ENCODE peak calls at places on chromosome 12, in seven cellular contexts. U is naive thymus-derived CD8-positive, alpha-beta T cell; D is sciatic nerve; S is colonic mucosa; F is NCI-H1105; J is nephron progenitor cell; T is keratinocyte. X is an unnamed sample.

GRCh38 chr12:28443337-28443736 is 253.1 kb downstream of the CCDC91 start:
- DNase-seq in U (no peak), D (no peak), S (no peak), F (peak), J (no peak), T (no peak), X (no peak)

GRCh38 chr12:49910331-49911212 is 6.9 kb upstream of the FAIM2 start:
- DNase-seq in U (no peak), D (no peak), S (no peak), F (no peak), J (no peak), T (no peak), X (no peak)

GRCh38 chr12:131388164-131388795 is 322.6 kb upstream of the SFSWAP start:
- DNase-seq in U (no peak), D (no peak), S (no peak), F (peak), J (no peak), T (no peak), X (no peak)

GRCh38 chr12:106107566-106107965 is 31.2 kb downstream of the NUAK1 start:
- DNase-seq in U (no peak), D (no peak), S (no peak), F (no peak), J (no peak), T (no peak), X (no peak)

GRCh38 chr12:24861751-24862575 is 86.9 kb downstream of the BCAT1 start:
- DNase-seq in U (no peak), D (no peak), S (no peak), F (no peak), J (no peak), T (no peak), X (no peak)

GRCh38 chr12:123546281-123546680 is 12.8 kb upstream of the RILPL1 start:
- DNase-seq in U (no peak), D (no peak), S (no peak), F (no peak), J (no peak), T (no peak), X (no peak)

GRCh38 chr12:132827763-132828703 is 636 bp downstream of the GOLGA3 start:
- DNase-seq in U (peak), D (peak), S (peak), F (no peak), J (no peak), T (no peak), X (peak)

GRCh38 chr12:89770391-89770790 is 61.8 kb upstream of the ATP2B1 start:
- DNase-seq in U (no peak), D (no peak), S (no peak), F (no peak), J (no peak), T (no peak), X (no peak)

GRCh38 chr12:121241203-121241970 is 31.5 kb downstream of the P2RX4 start:
- DNase-seq in U (no peak), D (peak), S (no peak), F (no peak), J (no peak), T (no peak), X (no peak)

GRCh38 chr12:127355061-127355820 is 911.7 kb upstream of the TMEM132C start:
- DNase-seq in U (no peak), D (no peak), S (no peak), F (no peak), J (no peak), T (no peak), X (peak)

GRCh38 chr12:16088421-16088820 is 177.3 kb downstream of the DERA start:
- DNase-seq in U (no peak), D (no peak), S (no peak), F (no peak), J (no peak), T (no peak), X (no peak)

X was measured in GM04504.